ENCODE peak calls at places on chromosomes 6 and 20, in six cellular contexts. One of them, this sample, is unnamed.

GRCh38 chr6:109034439-109035041 is 60.1 kb downstream of the SESN1 start:
- DNase-seq in WTC11: no peak
- DNase-seq in GM12878: no peak
- DNase-seq in H1: no peak
- DNase-seq in HepG2: no peak
- DNase-seq in K562: no peak
- DNase-seq in this sample: no peak

GRCh38 chr6:168585441-168585840 is 144.5 kb downstream of the SMOC2 start:
- DNase-seq in WTC11: no peak
- DNase-seq in GM12878: no peak
- DNase-seq in H1: peak; percentile 35
- DNase-seq in HepG2: no peak
- DNase-seq in K562: no peak
- DNase-seq in this sample: no peak

GRCh38 chr6:140101367-140101766 is 726.9 kb upstream of the CITED2 start:
- DNase-seq in WTC11: no peak
- DNase-seq in GM12878: no peak
- DNase-seq in H1: no peak
- DNase-seq in HepG2: no peak
- DNase-seq in K562: no peak
- DNase-seq in this sample: no peak

GRCh38 chr20:35773154-35773751 is 1.4 kb downstream of the PHF20 start:
- DNase-seq in WTC11: no peak
- DNase-seq in GM12878: peak; percentile 36
- DNase-seq in H1: no peak
- DNase-seq in HepG2: no peak
- DNase-seq in K562: peak; percentile 22
- DNase-seq in this sample: peak; percentile 23

GRCh38 chr6:7939186-7939863 is 28.7 kb upstream of the TXNDC5 start:
- DNase-seq in WTC11: no peak
- DNase-seq in GM12878: no peak
- DNase-seq in H1: no peak
- DNase-seq in HepG2: no peak
- DNase-seq in K562: no peak
- DNase-seq in this sample: no peak

GRCh38 chr6:55886185-55886836 is 10.9 kb upstream of the BMP5 start:
- DNase-seq in WTC11: no peak
- DNase-seq in GM12878: no peak
- DNase-seq in H1: no peak
- DNase-seq in HepG2: peak; percentile 64
- DNase-seq in K562: no peak
- DNase-seq in this sample: peak; percentile 55

GRCh38 chr6:46932941-46933340 is 11.2 kb upstream of the ADGRF5 start:
- DNase-seq in WTC11: no peak
- DNase-seq in GM12878: no peak
- DNase-seq in H1: no peak
- DNase-seq in HepG2: no peak
- DNase-seq in K562: no peak
- DNase-seq in this sample: no peak

GRCh38 chr6:5471637-5472430 is 210.5 kb downstream of the FARS2 start:
- DNase-seq in WTC11: peak; percentile 61
- DNase-seq in GM12878: no peak
- DNase-seq in H1: no peak
- DNase-seq in HepG2: no peak
- DNase-seq in K562: no peak
- DNase-seq in this sample: peak; percentile 82

GRCh38 chr20:25246182-25246943 is 1.5 kb upstream of the PYGB start:
- DNase-seq in WTC11: no peak
- DNase-seq in GM12878: no peak
- DNase-seq in H1: no peak
- DNase-seq in HepG2: no peak
- DNase-seq in K562: no peak
- DNase-seq in this sample: no peak

GRCh38 chr6:144008501-144009245 is 614 bp upstream of the PLAGL1 start:
- DNase-seq in WTC11: peak; percentile 25
- DNase-seq in GM12878: no peak
- DNase-seq in H1: no peak
- DNase-seq in HepG2: no peak
- DNase-seq in K562: no peak
- DNase-seq in this sample: peak; percentile 78

GRCh38 chr6:5061152-5061551 is 24.0 kb upstream of the PPP1R3G start:
- DNase-seq in WTC11: no peak
- DNase-seq in GM12878: no peak
- DNase-seq in H1: no peak
- DNase-seq in HepG2: peak; percentile 64
- DNase-seq in K562: no peak
- DNase-seq in this sample: no peak

GRCh38 chr20:23129891-23130621 is 43.9 kb upstream of the CD93 start:
- DNase-seq in WTC11: no peak
- DNase-seq in GM12878: no peak
- DNase-seq in H1: no peak
- DNase-seq in HepG2: no peak
- DNase-seq in K562: no peak
- DNase-seq in this sample: no peak

GRCh38 chr6:142821164-142821716 is 123.7 kb downstream of the HIVEP2 start:
- DNase-seq in WTC11: no peak
- DNase-seq in GM12878: no peak
- DNase-seq in H1: no peak
- DNase-seq in HepG2: no peak
- DNase-seq in K562: no peak
- DNase-seq in this sample: no peak

GRCh38 chr6:165220030-165220429 is 89.4 kb downstream of the C6orf118 start:
- DNase-seq in WTC11: no peak
- DNase-seq in GM12878: no peak
- DNase-seq in H1: no peak
- DNase-seq in HepG2: no peak
- DNase-seq in K562: no peak
- DNase-seq in this sample: no peak

GRCh38 chr20:59640267-59640666 is 35.9 kb downstream of the PHACTR3 start:
- DNase-seq in WTC11: no peak
- DNase-seq in GM12878: no peak
- DNase-seq in H1: no peak
- DNase-seq in HepG2: no peak
- DNase-seq in K562: no peak
- DNase-seq in this sample: no peak

GRCh38 chr20:51419236-51419635 is 123.3 kb downstream of the NFATC2 start:
- DNase-seq in WTC11: no peak
- DNase-seq in GM12878: no peak
- DNase-seq in H1: no peak
- DNase-seq in HepG2: no peak
- DNase-seq in K562: no peak
- DNase-seq in this sample: no peak

GRCh38 chr20:32501709-32502108 is 83.4 kb downstream of the NOL4L start:
- DNase-seq in WTC11: no peak
- DNase-seq in GM12878: no peak
- DNase-seq in H1: no peak
- DNase-seq in HepG2: no peak
- DNase-seq in K562: no peak
- DNase-seq in this sample: no peak

GRCh38 chr6:165183071-165183470 is 126.3 kb downstream of the C6orf118 start:
- DNase-seq in WTC11: no peak
- DNase-seq in GM12878: no peak
- DNase-seq in H1: no peak
- DNase-seq in HepG2: no peak
- DNase-seq in K562: no peak
- DNase-seq in this sample: no peak

GRCh38 chr20:37992802-37993538 is 40.3 kb downstream of the TTI1 start:
- DNase-seq in WTC11: no peak
- DNase-seq in GM12878: no peak
- DNase-seq in H1: no peak
- DNase-seq in HepG2: peak; percentile 55
- DNase-seq in K562: peak; percentile 79
- DNase-seq in this sample: peak; percentile 46

GRCh38 chr6:158911746-158912158 is 88.2 kb downstream of the RSPH3 start:
- DNase-seq in WTC11: no peak
- DNase-seq in GM12878: peak; percentile 30
- DNase-seq in H1: no peak
- DNase-seq in HepG2: no peak
- DNase-seq in K562: no peak
- DNase-seq in this sample: no peak

GRCh38 chr6:67535946-67536345 is 1099.1 kb upstream of the ADGRB3 start:
- DNase-seq in WTC11: no peak
- DNase-seq in GM12878: no peak
- DNase-seq in H1: no peak
- DNase-seq in HepG2: no peak
- DNase-seq in K562: no peak
- DNase-seq in this sample: no peak

GRCh38 chr6:145015739-145016558 is 719.4 kb downstream of the EPM2A start:
- DNase-seq in WTC11: no peak
- DNase-seq in GM12878: peak; percentile 11
- DNase-seq in H1: no peak
- DNase-seq in HepG2: no peak
- DNase-seq in K562: no peak
- DNase-seq in this sample: no peak

GRCh38 chr20:57321142-57321541 is 8.5 kb upstream of the SPO11 start:
- DNase-seq in WTC11: no peak
- DNase-seq in GM12878: no peak
- DNase-seq in H1: no peak
- DNase-seq in HepG2: no peak
- DNase-seq in K562: no peak
- DNase-seq in this sample: no peak
- TF ChIP-seq CTCF in WTC11: no peak
- TF ChIP-seq CTCF in GM12878: no peak
- TF ChIP-seq CTCF in H1: no peak
- TF ChIP-seq CTCF in HepG2: no peak
- TF ChIP-seq CTCF in K562: no peak
- TF ChIP-seq CTCF in this sample: no peak

GRCh38 chr6:25050356-25050755 is 114.6 kb upstream of the RIPOR2 start:
- DNase-seq in WTC11: no peak
- DNase-seq in GM12878: no peak
- DNase-seq in H1: no peak
- DNase-seq in HepG2: no peak
- DNase-seq in K562: peak; percentile 35
- DNase-seq in this sample: no peak
- TF ChIP-seq CREB1 in WTC11: no peak
- TF ChIP-seq CREB1 in GM12878: peak; percentile 33
- TF ChIP-seq CREB1 in H1: no peak
- TF ChIP-seq CREB1 in HepG2: no peak
- TF ChIP-seq CREB1 in K562: no peak
- TF ChIP-seq CREB1 in this sample: no peak

GRCh38 chr20:5061209-5061608 is 58.5 kb downstream of the PCNA start:
- DNase-seq in WTC11: no peak
- DNase-seq in GM12878: no peak
- DNase-seq in H1: no peak
- DNase-seq in HepG2: peak; percentile 65
- DNase-seq in K562: no peak
- DNase-seq in this sample: peak; percentile 28

GRCh38 chr20:5058873-5059272 is 57.6 kb upstream of the SLC23A2 start:
- DNase-seq in WTC11: no peak
- DNase-seq in GM12878: no peak
- DNase-seq in H1: no peak
- DNase-seq in HepG2: no peak
- DNase-seq in K562: no peak
- DNase-seq in this sample: no peak

GRCh38 chr20:5056801-5057599 is 55.7 kb upstream of the SLC23A2 start:
- DNase-seq in WTC11: peak; percentile 41
- DNase-seq in GM12878: peak; percentile 38
- DNase-seq in H1: peak; percentile 69
- DNase-seq in HepG2: peak; percentile 69
- DNase-seq in K562: peak; percentile 63
- DNase-seq in this sample: peak; percentile 64
- TF ChIP-seq CTCF in WTC11: no peak
- TF ChIP-seq CTCF in GM12878: peak; percentile 43
- TF ChIP-seq CTCF in H1: peak; percentile 56
- TF ChIP-seq CTCF in HepG2: peak; percentile 83
- TF ChIP-seq CTCF in K562: peak; percentile 66
- TF ChIP-seq CTCF in this sample: peak; percentile 69

GRCh38 chr20:47515843-47516242 is 14.2 kb downstream of the NCOA3 start:
- DNase-seq in WTC11: no peak
- DNase-seq in GM12878: no peak
- DNase-seq in H1: no peak
- DNase-seq in HepG2: no peak
- DNase-seq in K562: no peak
- DNase-seq in this sample: no peak

GRCh38 chr20:47527004-47527800 is 25.5 kb downstream of the NCOA3 start:
- DNase-seq in WTC11: no peak
- DNase-seq in GM12878: no peak
- DNase-seq in H1: no peak
- DNase-seq in HepG2: no peak
- DNase-seq in K562: no peak
- DNase-seq in this sample: no peak

GRCh38 chr20:47524385-47524784 is 22.7 kb downstream of the NCOA3 start:
- DNase-seq in WTC11: no peak
- DNase-seq in GM12878: no peak
- DNase-seq in H1: no peak
- DNase-seq in HepG2: no peak
- DNase-seq in K562: peak; percentile 23
- DNase-seq in this sample: no peak

GRCh38 chr20:47521059-47521808 is 19.5 kb downstream of the NCOA3 start:
- DNase-seq in WTC11: peak; percentile 72
- DNase-seq in GM12878: no peak
- DNase-seq in H1: peak; percentile 92
- DNase-seq in HepG2: no peak
- DNase-seq in K562: no peak
- DNase-seq in this sample: peak; percentile 60
- TF ChIP-seq CREB1 in WTC11: no peak
- TF ChIP-seq CREB1 in GM12878: no peak
- TF ChIP-seq CREB1 in H1: no peak
- TF ChIP-seq CREB1 in HepG2: no peak
- TF ChIP-seq CREB1 in K562: no peak
- TF ChIP-seq CREB1 in this sample: no peak

DNA sequence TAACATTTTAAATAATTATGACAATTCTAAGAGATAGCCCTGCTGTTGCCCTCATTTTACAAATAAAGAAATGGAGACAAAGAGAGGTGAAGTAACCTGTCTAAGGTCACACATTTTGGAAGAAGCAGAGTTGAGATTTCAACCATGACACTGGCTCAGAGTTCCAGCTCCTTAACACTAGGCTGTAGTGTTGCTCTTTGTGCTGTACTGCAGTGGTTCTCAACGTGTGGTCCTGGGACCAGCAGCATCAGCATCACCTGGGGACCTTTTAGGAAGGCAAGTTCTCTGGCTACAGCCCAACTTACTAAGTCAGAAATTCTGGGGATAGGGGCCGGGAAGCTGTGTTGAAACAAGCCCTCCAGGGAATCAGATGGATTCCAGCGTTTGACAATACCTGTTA is 62.4 kb upstream of the FERMT1 start:
- DNase-seq in WTC11: no peak
- DNase-seq in GM12878: no peak
- DNase-seq in H1: no peak
- DNase-seq in HepG2: no peak
- DNase-seq in K562: no peak
- DNase-seq in this sample: peak; percentile 38
- TF ChIP-seq CTCF in WTC11: no peak
- TF ChIP-seq CTCF in GM12878: peak; percentile 36
- TF ChIP-seq CTCF in H1: peak; percentile 54
- TF ChIP-seq CTCF in HepG2: peak; percentile 51
- TF ChIP-seq CTCF in K562: peak; percentile 7
- TF ChIP-seq CTCF in this sample: peak; percentile 71